ENCODE peak calls at places on chromosome 3, in seven cellular contexts. L, C, I, J, Z, D and H are unnamed samples.
A peak's percentile ranks its signal among the peaks of the same experiment; 100 is the strongest.

GRCh38 chr3:10594915-10595314 is 89.5 kb upstream of the ATP2B2 start:
- DNase-seq in L (peak; percentile 89), C (peak; percentile 56), I (peak; percentile 99), J (peak; percentile 62), Z (no peak), D (peak; percentile 5), H (peak; percentile 90)

GRCh38 chr3:154730221-154730620 is 300.2 kb upstream of the GPR149 start:
- DNase-seq in L (no peak), C (no peak), I (no peak), J (no peak), Z (peak; percentile 21), D (no peak), H (no peak)

GRCh38 chr3:101010316-101010715 is 17.1 kb upstream of the ABI3BP start:
- DNase-seq in L (no peak), C (no peak), I (no peak), J (no peak), Z (no peak), D (no peak), H (no peak)

GRCh38 chr3:155270485-155271342 is 22.8 kb downstream of the STRIT1 start:
- DNase-seq in L (no peak), C (no peak), I (peak; percentile 53), J (no peak), Z (no peak), D (no peak), H (no peak)

GRCh38 chr3:188021502-188022040 is 132.4 kb upstream of the LPP start:
- DNase-seq in L (no peak), C (peak; percentile 85), I (no peak), J (no peak), Z (no peak), D (no peak), H (no peak)

GRCh38 chr3:56769125-56769709 is 32.5 kb downstream of the ARHGEF3 start:
- DNase-seq in L (no peak), C (no peak), I (no peak), J (no peak), Z (no peak), D (no peak), H (no peak)

GRCh38 chr3:172816281-172816680 is 65.8 kb downstream of the ECT2 start:
- DNase-seq in L (no peak), C (no peak), I (no peak), J (no peak), Z (no peak), D (no peak), H (no peak)

GRCh38 chr3:5041315-5041714 is 62.1 kb downstream of the BHLHE40 start:
- DNase-seq in L (no peak), C (no peak), I (peak; percentile 45), J (no peak), Z (no peak), D (no peak), H (no peak)

GRCh38 chr3:60588806-60589205 is 662.4 kb downstream of the FHIT start:
- DNase-seq in L (no peak), C (no peak), I (no peak), J (peak; percentile 33), Z (no peak), D (no peak), H (no peak)

GRCh38 chr3:21672303-21672702 is 78.7 kb downstream of the ZNF385D start:
- DNase-seq in L (no peak), C (no peak), I (no peak), J (no peak), Z (no peak), D (no peak), H (no peak)

GRCh38 chr3:109336272-109336957 is 931 bp downstream of the DPPA4 start:
- DNase-seq in L (no peak), C (no peak), I (no peak), J (no peak), Z (no peak), D (no peak), H (no peak)

GRCh38 chr3:99866167-99866810 is 48.6 kb downstream of the CMSS1 start:
- DNase-seq in L (no peak), C (no peak), I (no peak), J (no peak), Z (no peak), D (peak; percentile 41), H (no peak)

GRCh38 chr3:125107384-125107783 is 51.6 kb upstream of the HEG1 start:
- DNase-seq in L (no peak), C (no peak), I (no peak), J (no peak), Z (no peak), D (no peak), H (no peak)

GRCh38 chr3:132554437-132554836 is 42.6 kb upstream of the ACKR4 start:
- DNase-seq in L (no peak), C (peak; percentile 13), I (no peak), J (no peak), Z (no peak), D (no peak), H (peak; percentile 28)

GRCh38 chr3:141056716-141057115 is 5.6 kb downstream of the SPSB4 start:
- DNase-seq in L (no peak), C (no peak), I (no peak), J (no peak), Z (no peak), D (no peak), H (no peak)

GRCh38 chr3:64184621-64185020 is 40.6 kb downstream of the PRICKLE2 start:
- DNase-seq in L (no peak), C (no peak), I (no peak), J (no peak), Z (no peak), D (no peak), H (no peak)

GRCh38 chr3:43394071-43394501 is 107.7 kb downstream of the SNRK start:
- DNase-seq in L (no peak), C (no peak), I (no peak), J (no peak), Z (no peak), D (no peak), H (no peak)

GRCh38 chr3:65979152-65979551 is 59.6 kb downstream of the MAGI1 start:
- DNase-seq in L (no peak), C (no peak), I (no peak), J (no peak), Z (no peak), D (no peak), H (no peak)

GRCh38 chr3:59404064-59404463 is 354.2 kb upstream of the CFAP20DC start:
- DNase-seq in L (no peak), C (no peak), I (no peak), J (no peak), Z (no peak), D (no peak), H (no peak)

DNA sequence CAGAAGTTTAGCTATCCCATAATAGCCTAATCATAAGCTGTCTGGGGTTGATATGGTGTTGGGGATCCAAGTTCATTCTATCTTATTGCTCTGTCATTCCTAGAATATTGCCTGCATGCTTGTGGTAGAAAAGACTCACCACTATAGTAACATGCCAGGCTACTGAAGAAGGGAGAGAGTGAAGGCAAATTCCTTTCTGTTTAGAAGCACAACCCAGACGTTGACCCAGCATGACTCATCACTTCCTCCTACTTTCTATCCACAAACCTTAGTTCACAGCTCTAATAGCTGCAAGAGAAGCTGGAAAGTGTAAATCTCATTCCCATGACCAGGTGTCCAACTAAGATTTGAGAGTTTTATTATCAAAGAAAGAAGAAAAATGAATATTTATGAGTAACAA is 57.8 kb upstream of the NMD3 start:
- DNase-seq in L (no peak), C (peak; percentile 39), I (no peak), J (peak; percentile 79), Z (no peak), D (no peak), H (no peak)
- TF ChIP-seq JUND in L (peak; percentile 62), C (no peak), I (peak; percentile 41), J (peak; percentile 70), Z (no peak), D (no peak), H (no peak)

DNA sequence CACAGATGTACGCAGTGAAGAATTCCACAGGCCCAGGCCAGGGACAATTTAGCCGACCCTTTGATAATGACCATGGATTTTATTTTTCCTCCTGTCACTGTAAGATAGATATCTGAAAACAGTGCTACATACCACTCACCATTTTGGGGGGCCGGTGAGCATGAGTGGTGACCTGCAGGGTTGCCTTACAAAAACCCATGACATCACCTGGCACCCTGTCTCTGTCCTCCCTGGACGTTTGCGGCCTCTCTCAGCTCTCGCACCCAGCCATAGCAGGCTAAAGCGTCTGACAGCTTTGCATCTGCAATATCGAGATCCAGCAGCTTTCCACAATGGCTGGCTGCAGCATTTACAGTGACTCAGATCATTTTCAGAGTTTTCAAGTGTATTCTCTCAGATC is 257.5 kb downstream of the XXYLT1 start:
- DNase-seq in L (no peak), C (no peak), I (no peak), J (no peak), Z (no peak), D (no peak), H (no peak)
- TF ChIP-seq JUND in L (no peak), C (no peak), I (no peak), J (no peak), Z (no peak), D (no peak), H (no peak)

GRCh38 chr3:183281126-183281797 is 28.2 kb downstream of the B3GNT5 start:
- DNase-seq in L (no peak), C (no peak), I (no peak), J (no peak), Z (no peak), D (no peak), H (no peak)

GRCh38 chr3:183285828-183286457 is 32.9 kb downstream of the B3GNT5 start:
- DNase-seq in L (no peak), C (peak; percentile 15), I (no peak), J (peak; percentile 92), Z (peak; percentile 81), D (peak; percentile 81), H (peak; percentile 88)

GRCh38 chr3:183285318-183285717 is 32.3 kb downstream of the B3GNT5 start:
- DNase-seq in L (no peak), C (no peak), I (no peak), J (no peak), Z (no peak), D (no peak), H (no peak)

GRCh38 chr3:183284570-183284969 is 31.5 kb downstream of the B3GNT5 start:
- DNase-seq in L (no peak), C (no peak), I (no peak), J (no peak), Z (no peak), D (no peak), H (no peak)

GRCh38 chr3:183283886-183284285 is 30.8 kb downstream of the B3GNT5 start:
- DNase-seq in L (no peak), C (no peak), I (no peak), J (no peak), Z (no peak), D (no peak), H (no peak)
- TF ChIP-seq JUND in L (no peak), C (no peak), I (no peak), J (no peak), Z (no peak), D (no peak), H (no peak)

GRCh38 chr3:12437223-12437605 is 47.1 kb upstream of the TSEN2 start:
- DNase-seq in L (no peak), C (no peak), I (no peak), J (no peak), Z (no peak), D (no peak), H (no peak)

GRCh38 chr3:12440927-12441326 is 43.4 kb upstream of the TSEN2 start:
- DNase-seq in L (no peak), C (no peak), I (no peak), J (no peak), Z (peak; percentile 80), D (no peak), H (no peak)

GRCh38 chr3:12437861-12438260 is 46.4 kb upstream of the TSEN2 start:
- DNase-seq in L (no peak), C (no peak), I (no peak), J (no peak), Z (no peak), D (no peak), H (no peak)

GRCh38 chr3:12438318-12438717 is 46.0 kb upstream of the TSEN2 start:
- DNase-seq in L (no peak), C (no peak), I (no peak), J (no peak), Z (no peak), D (no peak), H (no peak)

GRCh38 chr3:12439161-12439560 is 45.1 kb upstream of the TSEN2 start:
- DNase-seq in L (no peak), C (no peak), I (no peak), J (no peak), Z (no peak), D (no peak), H (no peak)
- TF ChIP-seq JUND in L (no peak), C (no peak), I (no peak), J (no peak), Z (no peak), D (no peak), H (no peak)